ENCODE peak calls at places on chromosomes 13 and 19, in nine cellular contexts. X is fibroblast of lung, I is transverse colon, D is breast epithelium, P is psoas muscle, Z is heart right ventricle, R is A673, B is heart left ventricle, J is stomach. O is an unnamed sample.

GRCh38 chr19:2207991-2208860 is 27.9 kb downstream of the PLEKHJ1 start:
- DNase-seq in R (peak; percentile 82), X (peak; percentile 49), B (peak; percentile 62), J (peak; percentile 48), Z (peak; percentile 67), P (peak; percentile 75), D (no peak), I (peak; percentile 63), O (no peak)

GRCh38 chr19:10587022-10587838 is at the start of gene AP1M2:
- DNase-seq in I (peak; percentile 69), P (no peak), X (no peak), D (no peak), J (peak; percentile 67), R (no peak), Z (no peak), B (no peak), O (no peak)

GRCh38 chr13:44004881-44005280 is 125.2 kb downstream of the LACC1 start:
- DNase-seq in B (no peak), P (no peak), Z (no peak), X (peak; percentile 78), R (peak; percentile 17), I (no peak), D (no peak), J (no peak), O (peak; percentile 57)

GRCh38 chr13:113205428-113205931 is 3.0 kb downstream of the PCID2 start:
- DNase-seq in B (no peak), D (no peak), Z (no peak), R (no peak), I (no peak), X (peak; percentile 76), J (no peak), P (no peak), O (no peak)

GRCh38 chr13:64428196-64428595 is 2801.9 kb downstream of the PCDH9 start:
- DNase-seq in D (no peak), I (no peak), X (peak; percentile 6), Z (no peak), B (no peak), P (no peak), J (no peak), R (no peak), O (no peak)

GRCh38 chr19:41882568-41883462 is at the start of gene ARHGEF1:
- DNase-seq in J (peak; percentile 62), B (peak; percentile 84), R (peak; percentile 56), P (peak; percentile 68), Z (peak; percentile 74), D (no peak), I (peak; percentile 75), X (peak; percentile 33), O (peak; percentile 65)

GRCh38 chr19:2546128-2547032 is 70.5 kb downstream of the GADD45B start:
- DNase-seq in Z (peak; percentile 84), I (peak; percentile 64), R (no peak), P (peak; percentile 80), J (peak; percentile 64), X (peak; percentile 59), B (peak; percentile 86), D (peak; percentile 80), O (no peak)

GRCh38 chr19:18109731-18110671 is 12.4 kb downstream of the MAST3 start:
- DNase-seq in X (no peak), J (peak; percentile 66), Z (no peak), P (peak; percentile 62), D (no peak), B (peak; percentile 67), I (peak; percentile 77), R (no peak), O (no peak)

GRCh38 chr19:9969688-9969975 is 33.3 kb upstream of the OLFM2 start:
- DNase-seq in J (no peak), P (no peak), X (no peak), D (no peak), B (no peak), I (no peak), Z (no peak), R (no peak), O (no peak)

GRCh38 chr13:100131863-100132574 is 43.1 kb downstream of the PCCA start:
- DNase-seq in I (no peak), R (peak; percentile 96), Z (no peak), P (no peak), D (no peak), B (no peak), J (no peak), X (peak; percentile 96), O (peak; percentile 98)

DNA sequence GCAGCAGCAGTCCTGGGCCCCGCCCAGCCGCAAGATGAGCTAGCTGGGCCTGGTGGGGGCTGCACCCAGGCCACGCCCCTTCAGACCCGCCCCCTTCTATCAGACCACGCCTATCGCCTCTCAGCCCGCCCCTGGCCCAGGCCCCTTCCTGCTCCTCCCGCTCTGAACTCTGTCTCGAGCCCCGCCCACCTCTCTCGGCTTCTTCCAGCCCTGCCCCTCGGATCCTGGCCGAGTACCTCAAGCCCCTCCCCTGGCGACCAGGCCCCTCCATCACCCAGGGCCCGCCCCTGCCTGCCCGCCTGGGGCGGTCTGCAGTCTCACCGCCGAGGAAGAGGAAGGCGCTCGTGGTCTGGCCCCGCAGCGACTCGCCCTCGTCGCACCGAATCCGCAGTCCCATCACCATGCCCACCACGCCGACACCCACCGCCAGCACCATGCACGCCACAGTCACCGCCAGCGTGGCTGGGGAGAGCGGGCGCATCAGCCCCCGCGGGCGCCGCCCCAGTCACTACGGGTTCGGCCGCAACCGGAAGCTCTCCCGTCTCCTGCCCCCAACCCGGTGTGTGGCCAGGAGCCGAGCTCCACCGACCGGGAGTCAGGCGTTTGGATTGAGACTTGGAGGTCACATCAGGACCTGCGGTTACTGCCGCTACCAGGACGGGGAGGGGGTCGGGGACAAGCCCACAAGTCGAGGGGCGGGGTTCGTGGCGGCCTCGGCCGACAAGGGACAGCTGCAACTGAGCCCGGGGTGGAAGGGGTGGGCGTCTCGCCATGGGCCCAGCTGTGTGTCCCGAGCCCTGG is 1.0 kb downstream of the CLDND2 start:
- DNase-seq in I (peak; percentile 100), B (peak; percentile 100), D (peak; percentile 97), Z (peak; percentile 99), J (peak; percentile 99), R (peak; percentile 98), P (peak; percentile 99), X (peak; percentile 98), O (peak; percentile 95)
- TF ChIP-seq CTCF in I (no peak), B (peak; percentile 8), D (no peak), Z (no peak), J (no peak), R (no peak), P (no peak), X (no peak), O (no peak)

GRCh38 chr19:5686647-5687359 is 3.3 kb upstream of the RPL36 start:
- DNase-seq in X (peak; percentile 74), B (peak; percentile 99), D (peak; percentile 94), J (peak; percentile 99), Z (peak; percentile 97), R (peak; percentile 92), I (peak; percentile 100), P (peak; percentile 99), O (peak; percentile 96)
- H3K27ac ChIP-seq in X (peak overlapping the region; percentile 45), B (peak overlapping the region; percentile 78), D (peak overlapping the region; percentile 90), J (peak overlapping the region; percentile 88), Z (peak overlapping the region; percentile 84), R (peak overlapping the region; percentile 58), I (peak overlapping the region; percentile 93), P (peak overlapping the region; percentile 91), O (peak overlapping the region; percentile 94)

GRCh38 chr19:13841339-13842293 is 35.3 kb upstream of the NANOS3 start:
- DNase-seq in Z (peak; percentile 74), I (peak; percentile 84), D (peak; percentile 91), B (peak; percentile 70), R (no peak), X (peak; percentile 41), J (peak; percentile 78), P (peak; percentile 76), O (no peak)
- TF ChIP-seq CTCF in Z (no peak), I (no peak), D (no peak), B (no peak), R (no peak), X (no peak), J (no peak), P (no peak), O (no peak)

DNA sequence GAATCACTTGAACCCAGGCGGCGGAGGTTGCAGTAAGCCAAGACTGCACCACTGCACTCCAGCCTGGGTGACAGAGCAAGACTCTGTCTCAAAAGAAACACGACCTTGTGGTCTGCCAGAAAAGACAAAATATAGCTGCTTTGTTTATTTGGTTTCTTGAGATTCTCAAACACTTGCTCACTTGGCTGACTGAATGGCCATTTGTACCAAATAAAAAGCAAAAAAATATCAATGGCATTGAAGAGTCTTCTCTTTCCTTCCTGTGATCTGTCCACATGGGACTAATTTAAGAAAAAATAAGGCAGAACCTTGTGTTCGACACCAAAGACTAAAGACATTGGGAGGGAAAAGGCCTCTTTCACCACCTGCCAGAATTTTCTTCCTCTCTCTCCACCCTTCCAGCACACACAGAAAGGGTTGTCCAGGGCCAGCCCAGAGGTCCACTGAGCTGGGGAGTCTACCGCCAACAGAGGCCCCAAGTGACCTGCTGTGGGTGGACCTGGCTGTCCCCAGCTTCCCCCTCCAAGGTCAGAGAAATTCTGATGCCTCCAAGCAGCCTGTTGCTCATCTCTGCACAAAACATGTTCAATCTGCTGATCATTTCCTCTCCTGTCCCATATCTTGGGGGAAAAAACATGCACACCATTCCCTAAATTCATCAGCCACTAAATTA is 5.9 kb downstream of the BRME1 start:
- DNase-seq in J (no peak), Z (no peak), D (no peak), B (no peak), I (no peak), X (peak; percentile 31), R (no peak), P (no peak), O (no peak)
- H3K27ac ChIP-seq in J (no peak overlapping the region), Z (no peak overlapping the region), D (no peak overlapping the region), B (no peak overlapping the region), I (peak overlapping the region; percentile 53), X (no peak overlapping the region), R (no peak overlapping the region), P (no peak overlapping the region), O (peak overlapping the region; percentile 36)

GRCh38 chr13:50513528-50513863 is 330.0 kb downstream of the DLEU7 start:
- DNase-seq in X (no peak), D (no peak), B (no peak), Z (no peak), I (no peak), J (no peak), R (no peak), P (no peak), O (no peak)

GRCh38 chr13:50514249-50514648 is 329.2 kb downstream of the DLEU7 start:
- DNase-seq in X (no peak), Z (no peak), I (no peak), B (no peak), P (no peak), D (no peak), R (no peak), J (no peak), O (no peak)

GRCh38 chr13:50511877-50512332 is 331.6 kb downstream of the DLEU7 start:
- DNase-seq in R (no peak), Z (no peak), D (no peak), I (peak; percentile 14), P (no peak), J (no peak), X (no peak), B (no peak), O (no peak)

GRCh38 chr13:50509771-50510441 is 333.6 kb downstream of the DLEU7 start:
- DNase-seq in D (no peak), Z (no peak), I (no peak), J (no peak), B (no peak), X (peak; percentile 85), P (no peak), R (peak; percentile 34), O (peak; percentile 20)

GRCh38 chr13:50512602-50513527 is 330.6 kb downstream of the DLEU7 start:
- DNase-seq in X (peak; percentile 72), B (peak; percentile 65), R (no peak), Z (peak; percentile 67), I (peak; percentile 75), P (peak; percentile 53), J (peak; percentile 77), D (peak; percentile 31), O (no peak)
- TF ChIP-seq CTCF in X (no peak), B (peak; percentile 30), R (no peak), Z (peak; percentile 19), I (no peak), P (peak; percentile 9), J (no peak), D (no peak), O (no peak)